ENCODE peak calls at places on chromosome 4, in five cellular contexts. H, N, B, D and K are unnamed samples.

GRCh38 chr4:86015412-86016350 is 344.2 kb downstream of the MAPK10 start:
- DNase-seq in B (no peak), N (peak; percentile 12), D (no peak), H (no peak), K (no peak)

GRCh38 chr4:88964450-88964849 is 92.5 kb downstream of the FAM13A start:
- DNase-seq in H (no peak), D (no peak), N (no peak), B (no peak), K (no peak)

GRCh38 chr4:185205697-185206342 is 2.0 kb upstream of the CFAP97 start:
- DNase-seq in D (no peak), N (no peak), H (no peak), B (no peak), K (no peak)

GRCh38 chr4:141158219-141158618 is 24.9 kb upstream of the RNF150 start:
- DNase-seq in H (no peak), B (no peak), N (peak; percentile 24), D (peak; percentile 34), K (no peak)

GRCh38 chr4:13701937-13702446 is 74.5 kb upstream of the BOD1L1 start:
- DNase-seq in D (peak; percentile 69), B (no peak), N (no peak), H (no peak), K (no peak)

GRCh38 chr4:81472249-81473085 is 760 bp upstream of the RASGEF1B start:
- DNase-seq in H (peak; percentile 43), D (peak; percentile 41), N (peak; percentile 41), B (no peak), K (peak; percentile 82)

GRCh38 chr4:76011700-76012387 is 4.5 kb upstream of the CXCL9 start:
- DNase-seq in N (peak; percentile 76), H (no peak), D (peak; percentile 77), B (no peak), K (no peak)

GRCh38 chr4:184598753-184599491 is 50.3 kb downstream of the CASP3 start:
- DNase-seq in B (no peak), D (peak; percentile 41), N (no peak), H (no peak), K (no peak)

GRCh38 chr4:164221631-164222030 is 532.3 kb upstream of the SMIM31 start:
- DNase-seq in B (no peak), D (peak; percentile 20), N (no peak), H (no peak), K (no peak)

GRCh38 chr4:36020351-36020750 is 224.0 kb downstream of the ARAP2 start:
- DNase-seq in H (no peak), D (no peak), B (no peak), N (no peak), K (no peak)

GRCh38 chr4:146194212-146194611 is 18.7 kb downstream of the LSM6 start:
- DNase-seq in D (no peak), H (no peak), N (no peak), B (no peak), K (no peak)

GRCh38 chr4:1682860-1683259 is 1.3 kb downstream of the FAM53A start:
- DNase-seq in H (no peak), N (no peak), D (no peak), B (no peak), K (no peak)

GRCh38 chr4:105061136-105061696 is 85.5 kb upstream of the TET2 start:
- DNase-seq in D (peak; percentile 24), B (no peak), H (no peak), N (peak; percentile 54), K (peak; percentile 24)

GRCh38 chr4:109434007-109434792 is 585 bp downstream of the SEC24B start:
- DNase-seq in H (peak; percentile 26), B (no peak), D (peak; percentile 29), N (peak; percentile 25), K (peak; percentile 15)

GRCh38 chr4:7698586-7698985 is 241.1 kb downstream of the AFAP1 start:
- DNase-seq in H (no peak), B (no peak), D (no peak), N (no peak), K (no peak)

GRCh38 chr4:7649741-7650531 is 215.2 kb upstream of the PSAPL1 start:
- DNase-seq in B (peak; percentile 25), D (peak; percentile 97), H (no peak), N (no peak), K (no peak)

GRCh38 chr4:27278615-27279014 is 418.0 kb downstream of the STIM2 start:
- DNase-seq in D (peak; percentile 9), B (no peak), H (no peak), N (no peak), K (no peak)